ENCODE peak calls at places on chromosomes 16 and 17, in ten cellular contexts. N, Y, T, I, J, B, Z, P, V and A are unnamed samples.
A peak's percentile ranks its signal among the peaks of the same experiment; 100 is the strongest.

GRCh38 chr16:1729026-1729425 is 23.0 kb downstream of the MAPK8IP3 start:
- DNase-seq in N (no peak), Y (no peak), T (no peak), I (no peak), J (no peak), B (no peak), Z (no peak), P (no peak), V (no peak), A (no peak)

GRCh38 chr17:4980644-4981216 is 6.7 kb downstream of the CAMTA2 start:
- DNase-seq in N (peak; percentile 82), Y (peak; percentile 71), T (no peak), I (peak; percentile 71), J (peak; percentile 66), B (no peak), Z (peak; percentile 85), P (peak; percentile 62), V (peak; percentile 69), A (peak; percentile 62)

GRCh38 chr17:12613566-12613965 is 52.1 kb upstream of the MYOCD start:
- DNase-seq in N (no peak), Y (no peak), T (no peak), I (peak; percentile 84), J (no peak), B (no peak), Z (no peak), P (no peak), V (no peak), A (no peak)

GRCh38 chr16:11580451-11581086 is 6.2 kb downstream of the LITAF start:
- DNase-seq in N (no peak), Y (no peak), T (no peak), I (no peak), J (no peak), B (no peak), Z (no peak), P (no peak), V (no peak), A (no peak)

GRCh38 chr17:6603746-6604325 is 36.7 kb downstream of the KIAA0753 start:
- DNase-seq in N (peak; percentile 49), Y (peak; percentile 10), T (no peak), I (peak; percentile 22), J (no peak), B (no peak), Z (no peak), P (peak; percentile 57), V (no peak), A (no peak)

GRCh38 chr17:57257911-57258885 is 1.9 kb downstream of the MSI2 start:
- DNase-seq in N (peak; percentile 27), Y (no peak), T (no peak), I (peak; percentile 44), J (no peak), B (no peak), Z (peak; percentile 69), P (peak; percentile 4), V (no peak), A (no peak)

GRCh38 chr17:17849147-17849820 is 12.5 kb upstream of the SREBF1 start:
- DNase-seq in N (peak; percentile 74), Y (peak; percentile 54), T (peak; percentile 55), I (peak; percentile 41), J (peak; percentile 66), B (no peak), Z (no peak), P (peak; percentile 53), V (peak; percentile 65), A (peak; percentile 98)

GRCh38 chr17:1559743-1560581 is 2.6 kb downstream of the PITPNA start:
- DNase-seq in N (no peak), Y (no peak), T (no peak), I (no peak), J (no peak), B (no peak), Z (no peak), P (no peak), V (no peak), A (no peak)

GRCh38 chr16:28277537-28278388 is 14.6 kb upstream of the SBK1 start:
- DNase-seq in N (peak; percentile 77), Y (peak; percentile 92), T (peak; percentile 84), I (peak; percentile 80), J (peak; percentile 86), B (peak; percentile 79), Z (peak; percentile 94), P (peak; percentile 75), V (peak; percentile 87), A (peak; percentile 92)

GRCh38 chr16:19005561-19006445 is 22.1 kb downstream of the TMC7 start:
- DNase-seq in N (peak; percentile 6), Y (peak; percentile 10), T (peak; percentile 46), I (peak; percentile 20), J (peak; percentile 8), B (no peak), Z (peak; percentile 57), P (peak; percentile 6), V (no peak), A (no peak)

GRCh38 chr16:85557976-85558589 is 55.0 kb upstream of the GSE1 start:
- DNase-seq in N (no peak), Y (no peak), T (no peak), I (no peak), J (peak; percentile 77), B (no peak), Z (no peak), P (no peak), V (no peak), A (no peak)

GRCh38 chr16:85104821-85105391 is 7.4 kb downstream of the CIBAR2 start:
- DNase-seq in N (no peak), Y (no peak), T (no peak), I (no peak), J (peak; percentile 41), B (peak; percentile 70), Z (no peak), P (no peak), V (peak; percentile 48), A (peak; percentile 28)

DNA sequence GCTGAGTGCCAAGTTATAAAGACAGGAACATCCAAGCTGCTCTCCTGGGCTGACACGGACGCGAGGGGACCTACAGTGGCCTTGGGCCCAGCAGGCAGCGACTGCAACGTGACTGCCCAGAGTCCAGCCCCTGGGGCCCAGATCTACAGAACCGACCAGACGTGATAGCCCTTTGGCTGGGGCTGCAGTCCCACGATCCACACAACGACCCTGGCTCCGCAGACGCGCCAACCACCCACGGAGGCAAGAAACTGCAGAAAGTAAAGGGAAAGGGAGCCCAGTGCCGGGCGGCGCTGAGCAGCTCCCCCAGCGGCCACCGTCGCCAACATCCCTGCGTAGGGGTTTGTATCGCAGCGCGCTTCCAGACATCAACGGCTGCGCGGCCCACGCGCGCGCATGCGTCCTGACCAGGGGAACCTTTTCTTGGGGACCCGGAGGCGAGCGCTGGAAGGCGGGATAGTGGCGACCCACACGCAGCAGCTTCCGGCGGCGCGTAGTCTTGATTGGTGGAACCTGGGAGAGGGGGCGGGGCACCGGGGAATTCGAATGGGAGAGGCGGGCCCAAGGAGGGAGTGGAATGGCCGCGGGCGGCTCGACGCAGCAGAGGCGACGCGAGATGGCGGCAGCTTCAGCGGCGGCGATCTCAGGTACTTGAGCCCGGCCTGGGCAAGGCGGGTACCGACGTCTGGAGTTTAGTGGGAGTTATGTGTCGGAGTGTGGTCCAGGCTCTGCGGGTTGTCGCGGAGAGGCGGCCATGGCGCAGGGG is at the start of gene KIF22:
- DNase-seq in N (peak; percentile 99), Y (peak; percentile 99), T (peak; percentile 100), I (peak; percentile 99), J (peak; percentile 99), B (peak; percentile 99), Z (peak; percentile 100), P (peak; percentile 98), V (peak; percentile 100), A (peak; percentile 100)
- TF ChIP-seq CTCF in N (peak; percentile 85), Y (peak; percentile 92), T (peak; percentile 87), I (peak; percentile 55), J (peak; percentile 91), B (peak; percentile 77), Z (peak; percentile 73), P (peak; percentile 51), V (peak; percentile 66), A (peak; percentile 69)

GRCh38 chr16:57778658-57779057 is 23.6 kb downstream of the KIFC3 start:
- DNase-seq in N (no peak), Y (no peak), T (no peak), I (no peak), J (no peak), B (no peak), Z (no peak), P (no peak), V (no peak), A (no peak)

GRCh38 chr16:57773019-57773418 is 29.3 kb downstream of the KIFC3 start:
- DNase-seq in N (no peak), Y (no peak), T (no peak), I (no peak), J (peak; percentile 58), B (no peak), Z (no peak), P (no peak), V (no peak), A (no peak)

GRCh38 chr16:57774886-57775285 is 27.4 kb downstream of the KIFC3 start:
- DNase-seq in N (no peak), Y (no peak), T (no peak), I (no peak), J (no peak), B (no peak), Z (no peak), P (no peak), V (no peak), A (no peak)

GRCh38 chr16:57773680-57774295 is 28.5 kb downstream of the KIFC3 start:
- DNase-seq in N (no peak), Y (no peak), T (no peak), I (no peak), J (peak; percentile 76), B (no peak), Z (no peak), P (no peak), V (no peak), A (no peak)

GRCh38 chr16:57775661-57776469 is 26.4 kb downstream of the KIFC3 start:
- DNase-seq in N (no peak), Y (peak; percentile 22), T (no peak), I (no peak), J (no peak), B (no peak), Z (peak; percentile 95), P (peak; percentile 42), V (no peak), A (no peak)
- TF ChIP-seq CTCF in N (no peak), Y (peak; percentile 43), T (peak; percentile 25), I (peak; percentile 16), J (no peak), B (no peak), Z (peak; percentile 80), P (no peak), V (peak; percentile 17), A (no peak)

GRCh38 chr16:65121870-65122723 is at the start of gene CDH11:
- DNase-seq in N (peak; percentile 92), Y (peak; percentile 56), T (peak; percentile 72), I (peak; percentile 89), J (peak; percentile 21), B (no peak), Z (peak; percentile 93), P (peak; percentile 86), V (no peak), A (no peak)
- TF ChIP-seq CTCF in N (no peak), Y (peak; percentile 58), T (peak; percentile 47), I (peak; percentile 5), J (no peak), B (no peak), Z (peak; percentile 49), P (peak; percentile 32), V (no peak), A (no peak)

DNA sequence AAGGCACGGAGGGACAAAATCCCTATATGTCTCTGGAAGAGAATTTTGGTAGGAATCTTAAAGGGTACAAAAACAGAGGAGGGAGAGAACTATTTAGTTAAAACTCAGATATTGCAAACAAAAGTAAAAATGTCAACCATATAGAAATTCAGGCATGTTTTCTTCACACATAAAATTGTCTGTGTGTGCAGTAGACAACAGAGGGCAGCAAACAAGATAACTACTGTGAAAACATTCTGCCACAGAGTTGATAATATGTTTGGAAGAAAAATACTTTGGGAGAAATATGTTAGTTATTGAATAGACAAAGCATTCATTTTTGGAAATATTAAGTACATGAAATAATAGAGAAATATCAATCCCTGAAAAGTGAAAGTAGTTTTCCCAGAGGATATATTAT is 56.2 kb downstream of the SNX11 start:
- DNase-seq in N (no peak), Y (no peak), T (no peak), I (no peak), J (no peak), B (no peak), Z (no peak), P (no peak), V (no peak), A (no peak)
- TF ChIP-seq CTCF in N (no peak), Y (no peak), T (no peak), I (peak; percentile 15), J (no peak), B (no peak), Z (peak; percentile 6), P (no peak), V (no peak), A (no peak)